ENCODE peak calls at places on chromosomes 16 and 17, in four cellular contexts. One of them, this sample, is unnamed.

GRCh38 chr17:8499171-8499570 is 63.5 kb downstream of the NDEL1 start:
- DNase-seq in esophagus squamous epithelium: no peak
- DNase-seq in psoas muscle: no peak
- DNase-seq in A549: no peak
- DNase-seq in this sample: no peak

GRCh38 chr17:80265205-80266068 is 4.8 kb downstream of the RNF213 start:
- DNase-seq in esophagus squamous epithelium: no peak
- DNase-seq in psoas muscle: no peak
- DNase-seq in A549: no peak
- DNase-seq in this sample: no peak

GRCh38 chr17:65973237-65973636 is 218.7 kb downstream of the CEP112 start:
- DNase-seq in A549: no peak
- DNase-seq in psoas muscle: no peak
- DNase-seq in esophagus squamous epithelium: no peak
- DNase-seq in this sample: no peak

GRCh38 chr17:47957591-47958490 is at the start of gene PRR15L:
- DNase-seq in psoas muscle: no peak
- DNase-seq in A549: no peak
- DNase-seq in esophagus squamous epithelium: no peak
- DNase-seq in this sample: peak

GRCh38 chr17:4900231-4901107 is 1.1 kb downstream of the C17orf107 start:
- DNase-seq in psoas muscle: no peak
- DNase-seq in A549: no peak
- DNase-seq in esophagus squamous epithelium: no peak
- DNase-seq in this sample: no peak

GRCh38 chr17:19714542-19715411 is 1.6 kb downstream of the SLC47A2 start:
- DNase-seq in A549: no peak
- DNase-seq in psoas muscle: no peak
- DNase-seq in esophagus squamous epithelium: no peak
- DNase-seq in this sample: peak

GRCh38 chr16:23072084-23072599 is 77.1 kb downstream of the USP31 start:
- DNase-seq in A549: peak
- DNase-seq in esophagus squamous epithelium: no peak
- DNase-seq in psoas muscle: peak
- DNase-seq in this sample: no peak

GRCh38 chr17:9646556-9646905 is 1.2 kb downstream of the USP43 start:
- DNase-seq in psoas muscle: no peak
- DNase-seq in esophagus squamous epithelium: no peak
- DNase-seq in A549: no peak
- DNase-seq in this sample: no peak

GRCh38 chr17:78974635-78975591 is 4.8 kb downstream of the LGALS3BP start:
- DNase-seq in esophagus squamous epithelium: no peak
- DNase-seq in psoas muscle: peak
- DNase-seq in A549: no peak
- DNase-seq in this sample: peak

GRCh38 chr17:45812102-45812501 is 28.0 kb downstream of the CRHR1 start:
- DNase-seq in esophagus squamous epithelium: no peak
- DNase-seq in A549: peak
- DNase-seq in psoas muscle: no peak
- DNase-seq in this sample: no peak

GRCh38 chr17:14741516-14741915 is 440.6 kb downstream of the HS3ST3B1 start:
- DNase-seq in A549: peak
- DNase-seq in esophagus squamous epithelium: no peak
- DNase-seq in psoas muscle: no peak
- DNase-seq in this sample: no peak

GRCh38 chr17:65588194-65588808 is 26.9 kb upstream of the AXIN2 start:
- DNase-seq in esophagus squamous epithelium: no peak
- DNase-seq in psoas muscle: no peak
- DNase-seq in A549: peak
- DNase-seq in this sample: peak

GRCh38 chr16:67277999-67278772 is 1.1 kb upstream of the PLEKHG4 start:
- DNase-seq in A549: peak
- DNase-seq in psoas muscle: peak
- DNase-seq in esophagus squamous epithelium: no peak
- DNase-seq in this sample: no peak

DNA sequence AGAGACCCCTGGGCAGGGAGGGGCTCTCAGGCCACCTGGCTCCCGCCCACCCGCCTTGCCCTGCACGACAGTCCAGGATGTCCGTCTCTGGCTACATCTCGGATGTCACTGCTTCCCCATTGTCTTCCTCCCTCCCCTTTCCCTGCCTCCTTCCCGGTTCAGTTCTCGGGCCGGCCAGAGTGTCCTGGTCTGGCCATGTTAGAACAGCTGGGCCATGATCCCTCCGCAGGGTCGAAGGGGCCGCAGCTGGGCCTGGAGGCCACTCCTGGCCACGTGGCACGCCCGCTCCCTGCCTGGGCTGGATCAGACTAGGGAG is 38.2 kb downstream of the CTU2 start:
- DNase-seq in esophagus squamous epithelium: no peak
- DNase-seq in psoas muscle: no peak
- DNase-seq in A549: no peak
- DNase-seq in this sample: no peak
- H3K27ac ChIP-seq in esophagus squamous epithelium: peak
- H3K27ac ChIP-seq in psoas muscle: no peak
- H3K27ac ChIP-seq in A549: no peak
- H3K27ac ChIP-seq in this sample: no peak

DNA sequence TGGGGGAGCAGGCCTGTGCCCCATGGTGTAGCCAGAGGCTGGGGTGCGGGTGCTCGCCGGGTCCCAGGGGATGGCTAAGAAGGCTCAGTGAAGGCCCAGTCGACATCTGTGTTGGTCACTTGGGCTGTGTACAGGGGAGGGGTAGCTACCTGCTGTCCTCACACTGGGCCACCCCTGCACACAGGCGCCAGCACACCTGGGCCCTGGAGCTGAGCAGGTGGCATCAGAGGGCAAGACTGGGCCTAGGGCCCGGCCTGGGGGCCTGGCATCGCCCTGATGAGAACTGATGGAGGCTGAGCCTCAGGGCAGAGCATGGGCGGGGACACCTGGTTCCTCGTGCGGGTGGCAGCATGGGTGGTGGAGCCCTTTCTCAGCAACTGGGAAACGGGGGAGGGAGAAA is 870 bp upstream of the CTRB2 start:
- DNase-seq in psoas muscle: no peak
- DNase-seq in esophagus squamous epithelium: no peak
- DNase-seq in A549: no peak
- DNase-seq in this sample: no peak
- H3K27ac ChIP-seq in psoas muscle: no peak
- H3K27ac ChIP-seq in esophagus squamous epithelium: no peak
- H3K27ac ChIP-seq in A549: no peak
- H3K27ac ChIP-seq in this sample: no peak

DNA sequence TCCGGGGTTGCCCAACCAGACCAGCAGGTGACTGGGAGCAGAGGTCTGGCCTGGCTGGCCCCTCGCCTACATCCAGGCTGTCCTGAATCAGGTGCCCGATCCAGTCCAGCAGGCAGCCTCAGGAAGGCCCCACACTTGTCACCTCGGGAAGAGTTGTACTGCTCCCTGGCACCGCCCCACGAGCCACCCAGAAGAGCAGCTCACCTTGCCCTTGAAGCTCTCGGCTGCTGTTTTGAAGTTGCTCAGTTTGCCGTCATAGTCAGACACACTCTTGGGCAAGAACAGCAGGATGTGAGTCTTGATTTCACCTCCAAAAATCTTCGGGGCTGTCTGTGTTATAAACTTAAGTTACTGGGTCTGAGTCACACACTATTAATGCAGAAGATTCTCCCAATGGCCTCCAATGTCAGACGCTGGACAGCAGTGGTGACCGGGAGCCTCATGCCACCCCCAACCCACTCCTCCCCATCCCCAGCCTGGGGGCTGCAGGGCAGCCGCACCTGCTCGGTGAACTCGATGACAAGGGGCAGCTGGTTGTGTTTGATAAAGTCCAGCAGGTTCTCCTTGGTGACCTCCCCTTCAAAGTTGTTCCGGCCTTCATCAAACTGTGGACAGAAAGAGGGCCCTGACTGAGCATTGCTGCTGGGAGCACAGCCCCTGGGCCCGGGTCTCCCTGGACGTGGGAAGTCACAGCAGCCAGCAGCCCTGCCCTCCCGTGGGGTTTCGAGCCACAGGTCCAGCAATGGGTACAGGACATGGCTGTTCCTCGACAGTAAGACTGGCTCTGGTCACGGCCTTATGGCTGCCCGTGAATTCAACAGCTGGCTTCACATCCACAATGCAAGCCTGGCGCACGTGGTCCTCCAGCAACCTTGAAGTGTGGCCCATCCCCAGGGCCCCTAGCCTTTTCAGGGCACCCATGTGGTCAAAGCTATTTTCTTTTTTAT is 12.2 kb upstream of the PPP1R27 start:
- DNase-seq in esophagus squamous epithelium: no peak
- DNase-seq in A549: no peak
- DNase-seq in psoas muscle: no peak
- DNase-seq in this sample: no peak
- H3K27ac ChIP-seq in esophagus squamous epithelium: peak
- H3K27ac ChIP-seq in A549: no peak
- H3K27ac ChIP-seq in psoas muscle: no peak
- H3K27ac ChIP-seq in this sample: no peak

DNA sequence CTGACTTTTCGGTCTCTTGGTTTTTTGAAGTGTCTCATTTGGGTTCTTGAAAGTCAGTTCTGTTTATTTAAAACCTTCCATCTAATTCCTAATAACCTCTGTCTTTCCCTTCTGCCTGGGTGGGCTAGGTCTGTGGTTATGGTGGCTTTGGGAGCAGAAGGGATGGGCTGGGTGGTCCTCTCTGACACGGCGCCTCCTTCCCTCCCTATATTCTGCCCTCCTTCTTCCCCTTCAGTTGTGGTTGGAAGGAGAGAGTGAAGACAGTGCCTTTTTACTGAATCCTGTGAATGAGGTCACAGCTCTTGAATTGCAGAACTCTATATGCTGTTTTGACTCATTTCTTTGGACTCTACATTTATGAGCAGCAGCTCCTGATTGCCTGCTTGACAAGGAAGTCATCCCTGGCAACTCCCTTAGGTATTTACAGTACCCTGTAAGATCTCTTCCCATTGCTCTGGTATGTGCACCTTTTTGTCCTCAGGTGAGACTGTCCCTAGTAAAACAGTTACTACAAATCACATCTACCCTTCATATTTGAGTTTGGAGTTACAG is 256.0 kb upstream of the ELAC2 start:
- DNase-seq in esophagus squamous epithelium: no peak
- DNase-seq in A549: no peak
- DNase-seq in psoas muscle: no peak
- DNase-seq in this sample: no peak
- H3K27ac ChIP-seq in esophagus squamous epithelium: no peak
- H3K27ac ChIP-seq in A549: no peak
- H3K27ac ChIP-seq in psoas muscle: no peak
- H3K27ac ChIP-seq in this sample: no peak

DNA sequence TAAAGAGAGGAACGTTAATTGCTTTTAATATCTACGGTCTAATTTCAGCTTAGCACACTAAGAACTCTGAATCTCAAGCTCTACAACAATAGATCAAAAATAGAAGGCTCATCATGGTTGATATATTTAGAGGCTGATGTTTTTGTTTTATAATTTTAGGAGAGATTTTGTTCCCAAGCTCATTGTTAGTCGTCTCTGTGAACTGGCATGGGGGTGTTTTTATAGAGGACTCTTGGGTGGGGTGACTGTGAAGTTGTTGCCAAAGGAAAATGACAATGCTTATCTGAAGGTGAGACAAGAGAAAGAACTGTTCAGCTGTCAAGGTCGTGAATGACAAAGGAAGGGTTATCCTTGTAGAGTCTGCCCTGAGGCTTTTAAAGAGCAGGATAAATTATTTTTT is 60.8 kb downstream of the IRX6 start:
- DNase-seq in psoas muscle: no peak
- DNase-seq in esophagus squamous epithelium: no peak
- DNase-seq in A549: no peak
- DNase-seq in this sample: no peak
- H3K27ac ChIP-seq in psoas muscle: no peak
- H3K27ac ChIP-seq in esophagus squamous epithelium: no peak
- H3K27ac ChIP-seq in A549: no peak
- H3K27ac ChIP-seq in this sample: no peak

DNA sequence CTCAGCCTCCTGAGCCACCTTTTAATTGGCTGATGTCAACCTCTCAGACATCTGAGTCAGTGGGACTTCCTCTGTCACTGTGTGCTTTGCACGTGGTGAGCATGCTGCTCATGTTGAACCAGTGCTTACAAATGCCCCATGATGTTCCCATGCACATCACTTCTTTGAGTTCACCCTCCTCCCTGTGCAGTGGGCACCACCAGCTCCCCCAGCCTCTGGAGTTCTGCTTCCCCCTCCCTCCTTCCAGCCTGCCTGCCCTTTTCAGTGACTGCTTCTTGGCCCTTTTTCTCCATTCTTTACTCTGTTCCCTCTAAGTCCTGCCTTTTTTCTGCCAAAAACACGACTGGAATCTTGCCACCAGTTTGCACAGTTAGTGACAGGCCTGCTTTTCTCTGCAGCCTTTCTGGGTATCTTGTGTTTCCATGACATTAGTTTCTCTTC is 41.6 kb downstream of the USP10 start:
- DNase-seq in esophagus squamous epithelium: no peak
- DNase-seq in psoas muscle: no peak
- DNase-seq in A549: no peak
- DNase-seq in this sample: no peak
- H3K27ac ChIP-seq in esophagus squamous epithelium: peak
- H3K27ac ChIP-seq in psoas muscle: no peak
- H3K27ac ChIP-seq in A549: peak
- H3K27ac ChIP-seq in this sample: no peak

GRCh38 chr16:5874899-5875298 is 777.3 kb upstream of the EEF2KMT start:
- DNase-seq in A549: no peak
- DNase-seq in psoas muscle: no peak
- DNase-seq in esophagus squamous epithelium: no peak
- DNase-seq in this sample: no peak

GRCh38 chr16:5873221-5873620 is 775.6 kb upstream of the EEF2KMT start:
- DNase-seq in esophagus squamous epithelium: no peak
- DNase-seq in A549: no peak
- DNase-seq in psoas muscle: no peak
- DNase-seq in this sample: no peak

GRCh38 chr16:5867250-5867649 is 769.7 kb upstream of the EEF2KMT start:
- DNase-seq in esophagus squamous epithelium: no peak
- DNase-seq in psoas muscle: no peak
- DNase-seq in A549: no peak
- DNase-seq in this sample: no peak

GRCh38 chr16:5875416-5875815 is 777.8 kb upstream of the EEF2KMT start:
- DNase-seq in esophagus squamous epithelium: no peak
- DNase-seq in psoas muscle: no peak
- DNase-seq in A549: no peak
- DNase-seq in this sample: no peak

GRCh38 chr16:5870886-5871715 is 773.5 kb upstream of the EEF2KMT start:
- DNase-seq in psoas muscle: no peak
- DNase-seq in esophagus squamous epithelium: no peak
- DNase-seq in A549: no peak
- DNase-seq in this sample: no peak
- H3K27ac ChIP-seq in psoas muscle: no peak
- H3K27ac ChIP-seq in esophagus squamous epithelium: no peak
- H3K27ac ChIP-seq in A549: no peak
- H3K27ac ChIP-seq in this sample: no peak

GRCh38 chr16:89402962-89403361 is 87.4 kb downstream of the ANKRD11 start:
- DNase-seq in esophagus squamous epithelium: no peak
- DNase-seq in A549: no peak
- DNase-seq in psoas muscle: no peak
- DNase-seq in this sample: no peak
- H3K27ac ChIP-seq in esophagus squamous epithelium: no peak
- H3K27ac ChIP-seq in A549: no peak
- H3K27ac ChIP-seq in psoas muscle: no peak
- H3K27ac ChIP-seq in this sample: no peak

DNA sequence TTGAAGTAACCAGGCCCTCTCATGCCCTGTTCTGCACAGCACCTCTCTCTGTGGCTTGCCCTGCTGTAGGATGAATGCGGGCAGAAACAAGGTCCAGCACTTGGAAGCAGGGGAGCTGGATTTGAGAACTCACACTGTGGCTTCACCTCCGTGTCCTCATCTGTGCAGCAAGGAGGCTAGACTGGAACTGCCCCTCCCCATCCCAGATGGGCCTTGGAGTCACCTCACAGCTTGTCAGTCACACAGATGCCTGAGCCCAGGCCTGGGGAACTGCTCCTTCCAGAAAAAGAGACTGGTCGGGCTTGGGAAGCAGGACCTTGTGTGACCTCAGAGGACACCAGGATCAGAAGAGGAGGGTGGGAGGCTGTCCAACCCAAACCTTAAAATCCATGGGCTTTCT is 180.8 kb downstream of the CCT6B start:
- DNase-seq in esophagus squamous epithelium: no peak
- DNase-seq in psoas muscle: no peak
- DNase-seq in A549: no peak
- DNase-seq in this sample: no peak
- H3K27ac ChIP-seq in esophagus squamous epithelium: no peak
- H3K27ac ChIP-seq in psoas muscle: no peak
- H3K27ac ChIP-seq in A549: no peak
- H3K27ac ChIP-seq in this sample: no peak

This sample was measured in Peyer's patch.